ENCODE peak calls at places on chromosomes 12 and 14, in ten cellular contexts. D, I, X, H, B, V, U, C, K and R are unnamed samples.

GRCh38 chr12:51009038-51009437 is 17.1 kb downstream of the SLC11A2 start:
- DNase-seq in K (peak; percentile 22), I (peak; percentile 16), X (no peak), H (no peak), V (no peak), U (no peak), D (peak; percentile 28), C (peak; percentile 42), B (no peak), R (no peak)

GRCh38 chr12:67671419-67671818 is 22.9 kb downstream of the DYRK2 start:
- DNase-seq in I (peak; percentile 84), U (no peak), C (no peak), K (peak; percentile 79), V (no peak), B (no peak), D (no peak), X (no peak), H (no peak), R (no peak)

GRCh38 chr12:112294793-112295192 is 87.4 kb downstream of the HECTD4 start:
- DNase-seq in X (no peak), H (no peak), V (no peak), D (no peak), C (no peak), K (peak; percentile 41), U (peak; percentile 9), B (no peak), I (no peak), R (no peak)

GRCh38 chr12:49953961-49954835 is 3.7 kb downstream of the AQP2 start:
- DNase-seq in H (no peak), U (no peak), I (no peak), B (no peak), C (no peak), X (no peak), K (no peak), V (no peak), D (no peak), R (no peak)

GRCh38 chr12:6772331-6772695 is at the start of gene LAG3:
- DNase-seq in I (no peak), H (no peak), K (no peak), V (no peak), D (no peak), X (peak; percentile 64), B (no peak), U (no peak), C (no peak), R (no peak)

GRCh38 chr12:9344540-9344939 is 136.3 kb upstream of the PZP start:
- DNase-seq in K (peak; percentile 23), H (no peak), V (no peak), U (no peak), B (no peak), I (peak; percentile 16), C (no peak), D (no peak), X (no peak), R (peak; percentile 15)

GRCh38 chr12:88334271-88334670 is 192.2 kb downstream of the TMTC3 start:
- DNase-seq in X (no peak), H (no peak), U (no peak), K (peak; percentile 72), D (peak; percentile 21), I (peak; percentile 85), V (no peak), C (peak; percentile 26), B (peak; percentile 9), R (peak; percentile 60)

GRCh38 chr12:105256921-105257320 is 20.9 kb upstream of the APPL2 start:
- DNase-seq in V (no peak), B (no peak), D (no peak), X (no peak), K (peak; percentile 53), U (no peak), I (peak; percentile 92), C (no peak), H (peak; percentile 37), R (peak; percentile 89)

GRCh38 chr12:76706099-76706498 is 57.8 kb upstream of the ZDHHC17 start:
- DNase-seq in X (no peak), I (peak; percentile 58), C (no peak), U (no peak), V (no peak), B (no peak), D (no peak), H (no peak), K (peak; percentile 35), R (peak; percentile 12)

GRCh38 chr14:26775765-26776577 is 178.1 kb upstream of the NOVA1 start:
- DNase-seq in U (no peak), I (peak; percentile 78), V (no peak), B (no peak), H (no peak), K (peak; percentile 90), C (no peak), X (no peak), D (no peak), R (peak; percentile 24)

GRCh38 chr14:100376751-100377171 is 53.6 kb downstream of the SLC25A47 start:
- DNase-seq in H (peak; percentile 54), D (no peak), X (no peak), C (no peak), U (no peak), V (no peak), K (no peak), B (no peak), I (peak; percentile 40), R (peak; percentile 72)

GRCh38 chr12:77855548-77855947 is 24.9 kb downstream of the NAV3 start:
- DNase-seq in X (no peak), H (no peak), I (peak; percentile 30), V (no peak), K (no peak), B (no peak), C (no peak), U (no peak), D (no peak), R (peak; percentile 31)

GRCh38 chr12:106147956-106148355 is 9.2 kb upstream of the NUAK1 start:
- DNase-seq in C (peak; percentile 84), K (no peak), X (no peak), H (no peak), D (no peak), U (no peak), I (no peak), B (no peak), V (no peak), R (no peak)

GRCh38 chr12:95395706-95396105 is 78.2 kb upstream of the METAP2 start:
- DNase-seq in C (no peak), U (no peak), I (no peak), H (no peak), D (no peak), B (no peak), X (no peak), K (no peak), V (no peak), R (no peak)

GRCh38 chr14:75340921-75341320 is 62.3 kb downstream of the FOS start:
- DNase-seq in I (no peak), B (no peak), C (peak; percentile 67), U (no peak), K (peak; percentile 83), X (no peak), H (no peak), V (peak; percentile 36), D (peak; percentile 93), R (no peak)

GRCh38 chr12:120528861-120529525 is at the start of gene COQ5:
- DNase-seq in X (peak; percentile 86), C (peak; percentile 92), H (peak; percentile 80), U (peak; percentile 88), B (peak; percentile 90), D (peak; percentile 86), V (peak; percentile 79), I (peak; percentile 81), K (peak; percentile 87), R (peak; percentile 96)